ENCODE peak calls at places on chromosomes 13 and 19, in ten cellular contexts. One of them, this sample, is unnamed. For H3K27me3, the result is how much of the 10 kb centered on the place peaks cover.

GRCh38 chr13:79480954-79481684 is at the start of gene NDFIP2:
- DNase-seq in Peyer's patch: peak
- DNase-seq in suprapubic skin: peak
- DNase-seq in prostate gland: peak
- DNase-seq in PC-3: peak
- DNase-seq in CD4-positive, alpha-beta T cell: peak
- DNase-seq in upper lobe of right lung: peak
- DNase-seq in IMR-90: peak
- DNase-seq in hepatocyte: peak
- DNase-seq in testis: peak
- DNase-seq in this sample: peak

GRCh38 chr13:28493740-28494536 is 990 bp downstream of the FLT1 start:
- DNase-seq in PC-3: no peak
- DNase-seq in upper lobe of right lung: peak
- DNase-seq in hepatocyte: no peak
- DNase-seq in suprapubic skin: no peak
- DNase-seq in Peyer's patch: no peak
- DNase-seq in IMR-90: no peak
- DNase-seq in CD4-positive, alpha-beta T cell: no peak
- DNase-seq in testis: no peak
- DNase-seq in prostate gland: no peak
- DNase-seq in this sample: peak

GRCh38 chr13:100549316-100549715 is 39.3 kb downstream of the GGACT start:
- DNase-seq in hepatocyte: no peak
- DNase-seq in Peyer's patch: no peak
- DNase-seq in IMR-90: no peak
- DNase-seq in CD4-positive, alpha-beta T cell: no peak
- DNase-seq in prostate gland: no peak
- DNase-seq in testis: no peak
- DNase-seq in suprapubic skin: no peak
- DNase-seq in upper lobe of right lung: no peak
- DNase-seq in PC-3: no peak
- DNase-seq in this sample: no peak

GRCh38 chr19:28296506-28296905 is 916.4 kb downstream of the UQCRFS1 start:
- DNase-seq in testis: no peak
- DNase-seq in hepatocyte: no peak
- DNase-seq in suprapubic skin: no peak
- DNase-seq in PC-3: no peak
- DNase-seq in CD4-positive, alpha-beta T cell: no peak
- DNase-seq in IMR-90: no peak
- DNase-seq in Peyer's patch: no peak
- DNase-seq in prostate gland: no peak
- DNase-seq in upper lobe of right lung: no peak
- DNase-seq in this sample: no peak

GRCh38 chr13:75437582-75438318 is 44.2 kb downstream of the TBC1D4 start:
- DNase-seq in testis: no peak
- DNase-seq in IMR-90: peak
- DNase-seq in PC-3: no peak
- DNase-seq in suprapubic skin: no peak
- DNase-seq in prostate gland: no peak
- DNase-seq in upper lobe of right lung: no peak
- DNase-seq in CD4-positive, alpha-beta T cell: no peak
- DNase-seq in Peyer's patch: no peak
- DNase-seq in hepatocyte: peak
- DNase-seq in this sample: no peak

GRCh38 chr13:52001120-52001731 is 10.0 kb downstream of the ATP7B start:
- DNase-seq in CD4-positive, alpha-beta T cell: no peak
- DNase-seq in PC-3: peak
- DNase-seq in upper lobe of right lung: no peak
- DNase-seq in prostate gland: no peak
- DNase-seq in IMR-90: peak
- DNase-seq in Peyer's patch: no peak
- DNase-seq in hepatocyte: peak
- DNase-seq in suprapubic skin: no peak
- DNase-seq in testis: no peak
- DNase-seq in this sample: no peak

GRCh38 chr19:15863272-15863671 is 34.6 kb downstream of the CYP4F2 start:
- DNase-seq in IMR-90: no peak
- DNase-seq in prostate gland: no peak
- DNase-seq in hepatocyte: no peak
- DNase-seq in Peyer's patch: no peak
- DNase-seq in upper lobe of right lung: no peak
- DNase-seq in CD4-positive, alpha-beta T cell: no peak
- DNase-seq in PC-3: no peak
- DNase-seq in suprapubic skin: no peak
- DNase-seq in testis: no peak
- DNase-seq in this sample: no peak

GRCh38 chr19:23287620-23288019 is 37.4 kb upstream of the ZNF724 start:
- DNase-seq in Peyer's patch: no peak
- DNase-seq in prostate gland: no peak
- DNase-seq in CD4-positive, alpha-beta T cell: no peak
- DNase-seq in PC-3: no peak
- DNase-seq in IMR-90: no peak
- DNase-seq in suprapubic skin: no peak
- DNase-seq in upper lobe of right lung: no peak
- DNase-seq in hepatocyte: no peak
- DNase-seq in testis: no peak
- DNase-seq in this sample: no peak

GRCh38 chr13:106159295-106160195 is 375.9 kb downstream of the EFNB2 start:
- DNase-seq in CD4-positive, alpha-beta T cell: no peak
- DNase-seq in prostate gland: no peak
- DNase-seq in upper lobe of right lung: no peak
- DNase-seq in PC-3: no peak
- DNase-seq in testis: peak
- DNase-seq in hepatocyte: no peak
- DNase-seq in Peyer's patch: no peak
- DNase-seq in IMR-90: no peak
- DNase-seq in suprapubic skin: no peak
- DNase-seq in this sample: no peak

GRCh38 chr13:51856027-51856736 is 5.6 kb upstream of the CCDC70 start:
- DNase-seq in IMR-90: no peak
- DNase-seq in hepatocyte: peak
- DNase-seq in prostate gland: no peak
- DNase-seq in upper lobe of right lung: no peak
- DNase-seq in CD4-positive, alpha-beta T cell: no peak
- DNase-seq in suprapubic skin: no peak
- DNase-seq in Peyer's patch: no peak
- DNase-seq in PC-3: peak
- DNase-seq in testis: no peak
- DNase-seq in this sample: no peak

GRCh38 chr19:19499272-19499995 is 15.9 kb downstream of the TSSK6 start:
- DNase-seq in CD4-positive, alpha-beta T cell: no peak
- DNase-seq in Peyer's patch: no peak
- DNase-seq in suprapubic skin: no peak
- DNase-seq in PC-3: no peak
- DNase-seq in testis: no peak
- DNase-seq in hepatocyte: no peak
- DNase-seq in prostate gland: no peak
- DNase-seq in IMR-90: no peak
- DNase-seq in upper lobe of right lung: no peak
- DNase-seq in this sample: no peak

GRCh38 chr13:99269627-99270252 is 11.6 kb upstream of the GPR18 start:
- DNase-seq in IMR-90: peak
- DNase-seq in hepatocyte: peak
- DNase-seq in prostate gland: no peak
- DNase-seq in upper lobe of right lung: no peak
- DNase-seq in Peyer's patch: peak
- DNase-seq in CD4-positive, alpha-beta T cell: peak
- DNase-seq in suprapubic skin: no peak
- DNase-seq in testis: no peak
- DNase-seq in PC-3: peak
- DNase-seq in this sample: no peak

GRCh38 chr19:1376415-1376805 is 7.3 kb upstream of the NDUFS7 start:
- DNase-seq in prostate gland: no peak
- DNase-seq in IMR-90: no peak
- DNase-seq in upper lobe of right lung: no peak
- DNase-seq in suprapubic skin: no peak
- DNase-seq in CD4-positive, alpha-beta T cell: no peak
- DNase-seq in Peyer's patch: no peak
- DNase-seq in hepatocyte: no peak
- DNase-seq in testis: no peak
- DNase-seq in PC-3: no peak
- DNase-seq in this sample: no peak

DNA sequence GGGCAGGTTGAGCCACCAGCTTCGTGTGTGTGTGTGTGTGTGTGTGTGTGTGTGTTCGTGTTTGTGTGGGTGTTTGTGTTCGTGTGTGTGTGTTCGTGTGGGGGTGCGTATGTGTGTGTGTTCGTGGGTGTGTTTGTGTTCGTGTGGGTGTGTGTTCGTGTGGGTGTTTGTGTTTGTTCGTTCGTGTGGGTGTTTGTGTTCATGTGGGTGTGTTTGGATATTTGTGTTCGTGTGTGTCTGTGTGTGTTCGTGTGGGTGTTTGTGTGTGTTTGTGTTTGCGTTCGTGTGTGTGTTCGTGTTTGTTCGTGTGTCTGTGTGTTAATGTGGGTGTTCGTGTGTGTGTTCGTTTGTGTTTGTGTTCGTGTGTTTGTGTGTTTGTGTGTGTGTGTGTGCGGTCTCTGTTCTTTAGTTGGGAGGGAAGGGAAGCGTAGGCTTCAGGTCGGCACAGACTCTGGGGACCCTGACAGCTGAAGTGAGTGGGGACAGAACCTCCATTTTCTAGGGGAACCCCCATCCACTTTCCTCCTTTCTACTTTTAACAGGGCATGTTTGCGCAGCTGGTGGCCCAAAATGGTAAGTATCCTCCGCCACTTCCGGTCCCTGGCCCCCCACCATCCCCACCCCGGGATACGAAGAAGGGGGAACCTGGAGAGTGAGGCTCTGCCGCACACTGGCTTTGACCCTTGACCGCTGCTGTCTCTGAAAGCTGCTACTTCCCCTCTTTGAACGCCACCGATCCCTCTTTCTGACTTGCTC is 1.6 kb downstream of the TNFSF9 start:
- DNase-seq in testis: no peak
- DNase-seq in upper lobe of right lung: no peak
- DNase-seq in CD4-positive, alpha-beta T cell: no peak
- DNase-seq in Peyer's patch: peak
- DNase-seq in IMR-90: no peak
- DNase-seq in suprapubic skin: no peak
- DNase-seq in hepatocyte: no peak
- DNase-seq in prostate gland: no peak
- DNase-seq in PC-3: no peak
- DNase-seq in this sample: no peak
- H3K27me3 ChIP-seq in testis: under half
- H3K27me3 ChIP-seq in upper lobe of right lung: under half
- H3K27me3 ChIP-seq in CD4-positive, alpha-beta T cell: under half
- H3K27me3 ChIP-seq in Peyer's patch: under half
- H3K27me3 ChIP-seq in IMR-90: under half
- H3K27me3 ChIP-seq in suprapubic skin: under half
- H3K27me3 ChIP-seq in hepatocyte: under half
- H3K27me3 ChIP-seq in prostate gland: under half
- H3K27me3 ChIP-seq in PC-3: under half
- H3K27me3 ChIP-seq in this sample: under half

DNA sequence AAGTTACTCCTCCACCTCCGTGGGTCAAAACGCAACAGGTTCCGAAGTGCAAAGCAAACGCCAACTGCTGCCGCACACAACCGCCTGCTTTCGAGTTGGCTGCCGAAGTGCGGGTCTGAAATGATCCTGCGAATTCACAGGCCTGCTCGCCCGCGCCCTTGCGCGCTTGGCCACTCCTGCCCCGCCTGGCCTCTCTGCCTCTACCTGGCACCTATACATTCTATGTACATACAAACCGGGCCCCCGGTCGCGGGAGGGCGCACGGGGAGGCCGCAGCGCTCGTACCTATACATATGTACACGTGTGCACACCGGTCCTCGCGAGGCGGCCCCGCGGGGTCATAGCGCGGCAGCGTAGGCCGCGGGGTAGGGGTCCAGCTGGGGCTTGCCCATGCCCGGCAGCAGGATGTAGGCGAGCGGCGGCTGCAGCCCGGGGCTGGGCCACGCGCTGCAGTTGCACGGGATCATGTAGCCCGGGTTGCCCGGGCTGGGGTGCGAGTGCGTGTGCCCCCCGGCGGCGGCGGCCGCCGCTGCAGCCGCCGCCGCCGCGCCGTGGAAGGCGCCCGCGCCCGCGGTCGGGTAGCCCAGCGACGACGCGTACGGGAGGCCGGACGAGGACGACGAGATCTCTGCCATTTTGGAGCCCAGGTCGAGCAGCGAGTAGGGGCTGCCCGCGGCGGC is 1.3 kb downstream of the SOX21 start:
- DNase-seq in PC-3: peak
- DNase-seq in prostate gland: no peak
- DNase-seq in CD4-positive, alpha-beta T cell: no peak
- DNase-seq in upper lobe of right lung: peak
- DNase-seq in testis: no peak
- DNase-seq in Peyer's patch: no peak
- DNase-seq in suprapubic skin: peak
- DNase-seq in hepatocyte: peak
- DNase-seq in IMR-90: no peak
- DNase-seq in this sample: peak
- TF ChIP-seq CTCF in PC-3: peak
- TF ChIP-seq CTCF in prostate gland: no peak
- TF ChIP-seq CTCF in CD4-positive, alpha-beta T cell: no peak
- TF ChIP-seq CTCF in upper lobe of right lung: no peak
- TF ChIP-seq CTCF in testis: no peak
- TF ChIP-seq CTCF in Peyer's patch: no peak
- TF ChIP-seq CTCF in suprapubic skin: no peak
- TF ChIP-seq CTCF in hepatocyte: peak
- TF ChIP-seq CTCF in IMR-90: peak
- TF ChIP-seq CTCF in this sample: peak

DNA sequence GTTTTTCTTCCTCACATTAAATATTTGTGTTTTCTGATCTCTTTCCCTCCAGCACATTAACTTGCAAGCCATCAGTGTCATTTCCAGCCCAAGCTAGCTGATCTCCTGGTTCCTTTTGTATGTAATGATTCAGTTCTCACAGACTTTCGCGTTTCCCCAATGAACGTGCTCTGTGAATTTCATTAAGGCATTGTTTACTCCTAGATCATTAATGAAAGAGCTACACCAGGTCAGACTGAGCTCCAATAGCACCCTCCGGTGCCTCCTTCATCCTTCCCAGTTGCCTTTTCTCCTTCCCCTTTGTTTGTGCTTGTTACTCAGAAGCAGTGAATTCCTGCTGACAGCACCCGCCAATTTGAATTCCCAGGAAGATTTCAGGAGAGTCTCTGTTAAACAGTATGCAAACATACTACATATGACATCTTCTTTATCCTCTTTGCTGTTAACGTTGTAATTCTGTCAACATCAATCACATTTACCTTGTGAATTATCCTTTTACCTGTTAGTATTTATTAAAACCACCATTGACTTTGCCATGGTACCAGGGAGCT is 3.1 kb downstream of the CBY2 start:
- DNase-seq in upper lobe of right lung: no peak
- DNase-seq in prostate gland: no peak
- DNase-seq in testis: no peak
- DNase-seq in IMR-90: no peak
- DNase-seq in Peyer's patch: no peak
- DNase-seq in suprapubic skin: no peak
- DNase-seq in PC-3: no peak
- DNase-seq in hepatocyte: no peak
- DNase-seq in CD4-positive, alpha-beta T cell: no peak
- DNase-seq in this sample: no peak
- H3K27me3 ChIP-seq in upper lobe of right lung: under half
- H3K27me3 ChIP-seq in prostate gland: under half
- H3K27me3 ChIP-seq in testis: under half
- H3K27me3 ChIP-seq in IMR-90: under half
- H3K27me3 ChIP-seq in Peyer's patch: under half
- H3K27me3 ChIP-seq in suprapubic skin: under half
- H3K27me3 ChIP-seq in PC-3: under half
- H3K27me3 ChIP-seq in hepatocyte: under half
- H3K27me3 ChIP-seq in CD4-positive, alpha-beta T cell: under half
- H3K27me3 ChIP-seq in this sample: under half

GRCh38 chr13:97659602-97660001 is 225.6 kb downstream of the RAP2A start:
- DNase-seq in upper lobe of right lung: no peak
- DNase-seq in PC-3: no peak
- DNase-seq in CD4-positive, alpha-beta T cell: no peak
- DNase-seq in testis: peak
- DNase-seq in hepatocyte: peak
- DNase-seq in Peyer's patch: no peak
- DNase-seq in suprapubic skin: no peak
- DNase-seq in IMR-90: peak
- DNase-seq in prostate gland: no peak
- DNase-seq in this sample: peak
- TF ChIP-seq CTCF in upper lobe of right lung: peak
- TF ChIP-seq CTCF in PC-3: peak
- TF ChIP-seq CTCF in CD4-positive, alpha-beta T cell: no peak
- TF ChIP-seq CTCF in testis: no peak
- TF ChIP-seq CTCF in hepatocyte: peak
- TF ChIP-seq CTCF in Peyer's patch: no peak
- TF ChIP-seq CTCF in suprapubic skin: no peak
- TF ChIP-seq CTCF in IMR-90: peak
- TF ChIP-seq CTCF in prostate gland: no peak
- TF ChIP-seq CTCF in this sample: peak